ENCODE peak calls at places on chromosome 2, in nine cellular contexts. N is bronchial epithelial cell, H is IMR-90, M is heart left ventricle, S is fibroblast of lung, Q is Peyer's patch, Z is adrenal gland, K is colonic mucosa, L is mucosa of descending colon. O is an unnamed sample.
A peak's percentile ranks its signal among the peaks of the same experiment; 100 is the strongest.

GRCh38 chr2:50126845-50127244 is 905.1 kb downstream of the NRXN1 start:
- DNase-seq in K (no peak), S (no peak), Z (no peak), L (no peak), N (no peak), H (no peak), M (no peak), Q (peak; percentile 53), O (no peak)

GRCh38 chr2:8333177-8333831 is 348.6 kb upstream of the ID2 start:
- DNase-seq in Q (no peak), M (no peak), S (no peak), L (no peak), H (no peak), N (no peak), K (no peak), Z (no peak), O (peak; percentile 66)

GRCh38 chr2:13607139-13607538 is 890.4 kb downstream of the TRIB2 start:
- DNase-seq in Q (no peak), H (no peak), Z (no peak), L (no peak), M (no peak), K (no peak), N (no peak), S (no peak), O (no peak)

GRCh38 chr2:100800910-100801309 is 19.0 kb upstream of the NPAS2 start:
- DNase-seq in Q (no peak), L (no peak), Z (no peak), S (no peak), K (no peak), N (no peak), H (peak; percentile 63), M (no peak), O (no peak)

GRCh38 chr2:46487667-46488333 is 8.4 kb downstream of the TMEM247 start:
- DNase-seq in L (peak; percentile 53), H (peak; percentile 80), M (peak; percentile 80), Z (peak; percentile 44), Q (peak; percentile 66), S (peak; percentile 77), N (no peak), K (peak; percentile 52), O (no peak)

GRCh38 chr2:188276255-188276654 is 15.4 kb upstream of the GULP1 start:
- DNase-seq in N (no peak), M (no peak), Q (no peak), L (no peak), H (no peak), S (no peak), Z (no peak), K (no peak), O (no peak)

GRCh38 chr2:197705143-197705911 is at the start of gene MARS2:
- DNase-seq in S (peak; percentile 86), Z (peak; percentile 95), M (peak; percentile 94), K (peak; percentile 93), N (peak; percentile 79), L (peak; percentile 95), Q (peak; percentile 97), H (peak; percentile 88), O (peak; percentile 96)

GRCh38 chr2:144942516-144943256 is 422.8 kb upstream of the ZEB2 start:
- DNase-seq in M (no peak), Q (peak; percentile 83), L (peak; percentile 41), Z (no peak), N (peak; percentile 74), H (peak; percentile 81), S (peak; percentile 87), K (no peak), O (no peak)

GRCh38 chr2:24080721-24081120 is 3.9 kb downstream of the TP53I3 start:
- DNase-seq in S (no peak), M (no peak), K (no peak), L (no peak), Z (no peak), N (no peak), H (peak; percentile 36), Q (no peak), O (no peak)

GRCh38 chr2:46119453-46119852 is 177.8 kb upstream of the EPAS1 start:
- DNase-seq in N (no peak), Z (no peak), K (no peak), H (no peak), S (peak; percentile 55), Q (no peak), M (no peak), L (no peak), O (no peak)

GRCh38 chr2:65311049-65311448 is 83.4 kb downstream of the ACTR2 start:
- DNase-seq in K (no peak), S (no peak), H (no peak), Z (no peak), L (no peak), N (no peak), Q (no peak), M (no peak), O (no peak)

GRCh38 chr2:65313126-65313953 is 85.7 kb downstream of the ACTR2 start:
- DNase-seq in K (no peak), Z (no peak), H (no peak), N (no peak), M (no peak), Q (no peak), S (no peak), L (no peak), O (no peak)

GRCh38 chr2:65311596-65311995 is 84.0 kb downstream of the ACTR2 start:
- DNase-seq in K (no peak), H (no peak), Q (no peak), Z (no peak), N (no peak), S (no peak), L (no peak), M (no peak), O (no peak)

GRCh38 chr2:65305899-65306298 is 78.3 kb downstream of the ACTR2 start:
- DNase-seq in Z (no peak), H (no peak), N (no peak), S (no peak), Q (no peak), L (no peak), M (no peak), K (no peak), O (no peak)

DNA sequence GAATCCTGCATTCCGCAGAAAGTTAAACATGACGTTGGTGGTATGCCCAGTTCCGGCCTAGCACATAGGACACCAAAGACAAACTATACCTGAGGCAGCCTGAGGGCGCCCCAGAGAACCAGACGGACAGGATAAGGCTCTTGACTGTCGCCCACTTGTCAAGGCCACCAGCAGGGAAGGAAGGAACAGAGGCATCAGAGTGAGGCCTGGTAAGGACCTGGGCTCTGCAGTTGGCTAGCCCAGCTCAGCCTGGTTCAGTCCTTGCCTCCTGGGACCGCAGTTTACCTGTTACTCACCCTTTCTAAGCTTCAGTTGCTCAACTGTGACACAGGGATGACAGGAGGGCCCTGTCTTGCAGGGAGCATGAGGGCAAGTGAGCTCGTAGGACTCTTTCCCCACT is 82.1 kb downstream of the ACTR2 start:
- DNase-seq in N (peak; percentile 72), H (no peak), M (no peak), S (no peak), L (no peak), Z (no peak), K (no peak), Q (no peak), O (no peak)
- H3K4me3 ChIP-seq in N (no peak overlapping the region), H (no peak overlapping the region), M (no peak overlapping the region), S (no peak overlapping the region), L (no peak overlapping the region), Z (no peak overlapping the region), K (no peak overlapping the region), Q (no peak overlapping the region), O (no peak overlapping the region)

DNA sequence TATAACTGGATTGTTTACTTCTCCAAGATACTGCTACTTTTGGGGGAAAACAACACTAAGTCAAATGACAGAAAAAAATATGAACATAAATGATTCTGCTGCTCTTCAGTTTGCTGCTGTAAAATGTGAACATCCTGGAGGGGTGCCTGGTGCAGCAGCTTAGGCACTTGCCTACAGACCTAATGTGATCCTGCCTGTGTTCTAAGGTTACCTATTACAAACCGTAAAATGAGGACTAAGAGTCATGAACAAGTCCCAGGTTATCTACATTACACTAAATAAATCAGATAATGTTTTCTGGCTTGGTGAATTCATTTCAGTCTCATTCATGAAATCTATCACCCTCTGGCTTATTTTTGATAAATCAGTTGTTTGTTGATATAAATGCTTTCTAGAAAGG is 38.4 kb upstream of the ERCC3 start:
- DNase-seq in K (no peak), L (no peak), M (no peak), Q (no peak), S (no peak), N (no peak), H (no peak), Z (no peak), O (no peak)
- H3K36me3 ChIP-seq in K (no peaks in the 10 kb centered on the region), L (no peaks in the 10 kb centered on the region), M (peaks cover 94% of the 10 kb centered on the region), Q (no peaks in the 10 kb centered on the region), S (no peaks in the 10 kb centered on the region), N (peaks cover 3% of the 10 kb centered on the region), H (peaks cover 14% of the 10 kb centered on the region), Z (no peaks in the 10 kb centered on the region), O (peaks cover 33% of the 10 kb centered on the region)

DNA sequence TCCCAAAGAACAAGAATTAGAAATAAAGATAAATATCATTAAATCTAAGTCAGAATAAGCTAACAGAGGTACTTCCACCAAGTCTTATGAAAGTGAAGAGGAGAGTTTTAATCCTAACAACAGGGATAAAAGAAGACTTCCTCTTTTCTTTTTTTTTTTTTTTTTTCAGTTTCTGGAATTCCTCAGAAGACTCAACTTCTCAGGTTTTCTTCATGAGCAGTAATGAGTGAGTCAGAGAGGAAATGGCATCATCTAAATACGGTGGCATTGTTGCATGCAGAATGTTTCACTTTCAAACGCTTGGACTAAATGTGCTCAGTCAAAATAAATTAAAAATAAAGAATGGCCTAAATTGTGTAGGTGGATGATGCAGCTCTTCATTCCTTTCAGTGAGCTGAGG is 45.6 kb upstream of the ARHGAP15 start:
- DNase-seq in K (no peak), L (no peak), Z (no peak), H (peak; percentile 92), Q (no peak), N (peak; percentile 93), M (no peak), S (peak; percentile 88), O (no peak)
- H3K4me3 ChIP-seq in K (no peak overlapping the region), L (no peak overlapping the region), Z (no peak overlapping the region), H (peak overlapping the region; percentile 21), Q (no peak overlapping the region), N (no peak overlapping the region), M (no peak overlapping the region), S (peak overlapping the region; percentile 18), O (no peak overlapping the region)

DNA sequence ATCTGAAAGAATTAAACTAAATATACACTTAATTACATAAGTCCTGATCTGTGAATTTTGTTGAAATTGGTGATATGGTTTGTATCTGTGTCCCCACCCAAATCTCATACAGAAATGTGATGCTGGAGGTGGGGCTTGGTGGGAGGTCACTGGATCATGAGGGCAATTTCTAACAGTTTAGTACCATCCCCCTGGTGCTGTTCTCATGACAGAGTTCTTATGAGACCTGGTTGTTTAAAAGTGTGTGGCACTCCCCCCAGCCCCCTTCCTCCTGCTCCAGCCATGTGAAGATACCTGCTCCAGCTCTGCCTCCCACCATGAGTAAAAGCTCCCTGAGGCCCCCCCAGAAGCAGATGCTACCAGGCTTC is 18.7 kb downstream of the FEZ2 start:
- DNase-seq in Q (no peak), L (no peak), N (no peak), Z (no peak), M (no peak), H (no peak), S (no peak), K (no peak), O (no peak)
- H3K36me3 ChIP-seq in Q (no peaks in the 10 kb centered on the region), L (no peaks in the 10 kb centered on the region), N (peaks cover 9% of the 10 kb centered on the region), Z (no peaks in the 10 kb centered on the region), M (peaks cover 97% of the 10 kb centered on the region), H (peaks cover 45% of the 10 kb centered on the region), S (peaks cover 6% of the 10 kb centered on the region), K (no peaks in the 10 kb centered on the region), O (no peaks in the 10 kb centered on the region)